ENCODE peak calls at places on chromosomes 6 and 20, in six cellular contexts. One of them, this sample, is unnamed.

GRCh38 chr20:1815502-1816085 is 79.6 kb upstream of the SIRPA start:
- DNase-seq in K562: no peak
- DNase-seq in HepG2: no peak
- DNase-seq in GM12878: no peak
- DNase-seq in H1: no peak
- DNase-seq in GM12891: no peak
- DNase-seq in this sample: no peak

GRCh38 chr6:169978615-169979161 is 227.3 kb downstream of the ERMARD start:
- DNase-seq in H1: no peak
- DNase-seq in GM12878: no peak
- DNase-seq in HepG2: no peak
- DNase-seq in GM12891: no peak
- DNase-seq in K562: no peak
- DNase-seq in this sample: no peak

GRCh38 chr6:45791181-45791580 is 224.5 kb downstream of the CLIC5 start:
- DNase-seq in H1: no peak
- DNase-seq in GM12891: no peak
- DNase-seq in K562: no peak
- DNase-seq in HepG2: no peak
- DNase-seq in GM12878: no peak
- DNase-seq in this sample: no peak

GRCh38 chr6:56144538-56145324 is 102.6 kb downstream of the COL21A1 start:
- DNase-seq in H1: no peak
- DNase-seq in HepG2: no peak
- DNase-seq in K562: no peak
- DNase-seq in GM12878: no peak
- DNase-seq in GM12891: no peak
- DNase-seq in this sample: no peak

GRCh38 chr20:63064310-63064709 is 57.5 kb upstream of the BHLHE23 start:
- DNase-seq in H1: no peak
- DNase-seq in K562: no peak
- DNase-seq in GM12891: no peak
- DNase-seq in GM12878: no peak
- DNase-seq in HepG2: no peak
- DNase-seq in this sample: no peak

GRCh38 chr20:10061641-10062040 is 26.9 kb downstream of the ANKEF1 start:
- DNase-seq in GM12878: no peak
- DNase-seq in H1: no peak
- DNase-seq in GM12891: no peak
- DNase-seq in HepG2: no peak
- DNase-seq in K562: no peak
- DNase-seq in this sample: no peak

GRCh38 chr6:168388641-168389633 is 52.0 kb upstream of the SMOC2 start:
- DNase-seq in GM12891: no peak
- DNase-seq in H1: no peak
- DNase-seq in GM12878: no peak
- DNase-seq in HepG2: peak; percentile 40
- DNase-seq in K562: no peak
- DNase-seq in this sample: no peak

GRCh38 chr6:78607188-78607587 is 260.2 kb upstream of the IRAK1BP1 start:
- DNase-seq in GM12891: no peak
- DNase-seq in HepG2: no peak
- DNase-seq in GM12878: no peak
- DNase-seq in K562: no peak
- DNase-seq in H1: no peak
- DNase-seq in this sample: no peak

GRCh38 chr6:35213824-35214756 is at the start of gene SCUBE3:
- DNase-seq in HepG2: no peak
- DNase-seq in K562: no peak
- DNase-seq in GM12891: peak; percentile 70
- DNase-seq in GM12878: no peak
- DNase-seq in H1: no peak
- DNase-seq in this sample: peak; percentile 55

GRCh38 chr20:62739581-62740285 is 31.1 kb downstream of the NTSR1 start:
- DNase-seq in GM12891: no peak
- DNase-seq in HepG2: no peak
- DNase-seq in H1: no peak
- DNase-seq in K562: no peak
- DNase-seq in GM12878: no peak
- DNase-seq in this sample: no peak

GRCh38 chr6:4935981-4936680 is 67.7 kb downstream of the RPP40 start:
- DNase-seq in K562: no peak
- DNase-seq in GM12891: no peak
- DNase-seq in GM12878: no peak
- DNase-seq in HepG2: no peak
- DNase-seq in H1: no peak
- DNase-seq in this sample: no peak

GRCh38 chr6:24867104-24867703 is 68.5 kb upstream of the ARMH2 start:
- DNase-seq in H1: no peak
- DNase-seq in GM12878: no peak
- DNase-seq in K562: no peak
- DNase-seq in GM12891: no peak
- DNase-seq in HepG2: no peak
- DNase-seq in this sample: no peak

GRCh38 chr6:150866147-150867073 is 908 bp downstream of the MTHFD1L start:
- DNase-seq in H1: peak; percentile 64
- DNase-seq in HepG2: peak; percentile 83
- DNase-seq in GM12878: peak; percentile 33
- DNase-seq in GM12891: peak; percentile 91
- DNase-seq in K562: peak; percentile 92
- DNase-seq in this sample: peak; percentile 81

GRCh38 chr6:3805448-3806123 is 43.6 kb upstream of the FAM50B start:
- DNase-seq in K562: no peak
- DNase-seq in H1: no peak
- DNase-seq in GM12878: no peak
- DNase-seq in HepG2: peak; percentile 85
- DNase-seq in GM12891: no peak
- DNase-seq in this sample: no peak

GRCh38 chr6:133835901-133836300 is 53.0 kb upstream of the TCF21 start:
- DNase-seq in H1: no peak
- DNase-seq in K562: no peak
- DNase-seq in GM12878: no peak
- DNase-seq in GM12891: no peak
- DNase-seq in HepG2: no peak
- DNase-seq in this sample: no peak

GRCh38 chr6:70973591-70973990 is 16.7 kb upstream of the B3GAT2 start:
- DNase-seq in GM12891: no peak
- DNase-seq in GM12878: no peak
- DNase-seq in H1: no peak
- DNase-seq in HepG2: no peak
- DNase-seq in K562: no peak
- DNase-seq in this sample: no peak

GRCh38 chr6:108492131-108492766 is 68.5 kb upstream of the FOXO3 start:
- DNase-seq in H1: no peak
- DNase-seq in K562: peak; percentile 15
- DNase-seq in GM12891: no peak
- DNase-seq in HepG2: peak; percentile 25
- DNase-seq in GM12878: no peak
- DNase-seq in this sample: no peak

GRCh38 chr6:154995241-154996162 is at the start of gene TIAM2:
- DNase-seq in GM12891: peak; percentile 40
- DNase-seq in K562: no peak
- DNase-seq in GM12878: no peak
- DNase-seq in HepG2: no peak
- DNase-seq in H1: no peak
- DNase-seq in this sample: no peak

GRCh38 chr20:15065794-15066193 is 728.4 kb upstream of the FLRT3 start:
- DNase-seq in GM12891: no peak
- DNase-seq in HepG2: no peak
- DNase-seq in GM12878: no peak
- DNase-seq in H1: no peak
- DNase-seq in K562: no peak
- DNase-seq in this sample: no peak

GRCh38 chr6:39792501-39793450 is 600 bp downstream of the DAAM2 start:
- DNase-seq in GM12878: no peak
- DNase-seq in GM12891: no peak
- DNase-seq in K562: no peak
- DNase-seq in H1: no peak
- DNase-seq in HepG2: no peak
- DNase-seq in this sample: no peak

GRCh38 chr6:9647043-9647520 is 767.8 kb downstream of the TFAP2A start:
- DNase-seq in GM12878: no peak
- DNase-seq in GM12891: no peak
- DNase-seq in HepG2: no peak
- DNase-seq in K562: no peak
- DNase-seq in H1: no peak
- DNase-seq in this sample: no peak

GRCh38 chr6:44199883-44200282 is 16.8 kb upstream of the MYMX start:
- DNase-seq in GM12891: no peak
- DNase-seq in GM12878: no peak
- DNase-seq in K562: no peak
- DNase-seq in HepG2: no peak
- DNase-seq in H1: no peak
- DNase-seq in this sample: no peak

GRCh38 chr6:137191670-137192069 is 18.2 kb upstream of the IL22RA2 start:
- DNase-seq in GM12891: no peak
- DNase-seq in GM12878: no peak
- DNase-seq in HepG2: no peak
- DNase-seq in K562: no peak
- DNase-seq in H1: no peak
- DNase-seq in this sample: no peak

GRCh38 chr6:10722570-10722819 is 375 bp upstream of the TMEM14C start:
- DNase-seq in H1: no peak
- DNase-seq in GM12891: no peak
- DNase-seq in HepG2: no peak
- DNase-seq in GM12878: no peak
- DNase-seq in K562: no peak
- DNase-seq in this sample: no peak

GRCh38 chr6:117908246-117909107 is 1.4 kb downstream of the SLC35F1 start:
- DNase-seq in HepG2: no peak
- DNase-seq in K562: no peak
- DNase-seq in H1: no peak
- DNase-seq in GM12878: no peak
- DNase-seq in GM12891: no peak
- DNase-seq in this sample: no peak

GRCh38 chr20:35454881-35455609 is at the start of gene CEP250:
- DNase-seq in GM12878: peak; percentile 88
- DNase-seq in H1: peak; percentile 96
- DNase-seq in GM12891: peak; percentile 92
- DNase-seq in K562: peak; percentile 98
- DNase-seq in HepG2: peak; percentile 98
- DNase-seq in this sample: peak; percentile 92
- TF ChIP-seq POLR2A in GM12878: peak; percentile 59
- TF ChIP-seq POLR2A in H1: peak; percentile 87
- TF ChIP-seq POLR2A in GM12891: no peak
- TF ChIP-seq POLR2A in K562: peak; percentile 80
- TF ChIP-seq POLR2A in HepG2: peak; percentile 86
- TF ChIP-seq POLR2A in this sample: peak; percentile 35

GRCh38 chr20:54473340-54473739 is 2.1 kb upstream of the DOK5 start:
- DNase-seq in GM12878: no peak
- DNase-seq in HepG2: no peak
- DNase-seq in H1: no peak
- DNase-seq in GM12891: no peak
- DNase-seq in K562: no peak
- DNase-seq in this sample: no peak
- TF ChIP-seq TAF1 in GM12878: no peak
- TF ChIP-seq TAF1 in HepG2: no peak
- TF ChIP-seq TAF1 in H1: no peak
- TF ChIP-seq TAF1 in GM12891: no peak
- TF ChIP-seq TAF1 in K562: no peak
- TF ChIP-seq TAF1 in this sample: no peak

GRCh38 chr20:38227578-38228360 is 32.8 kb downstream of the KIAA1755 start:
- DNase-seq in GM12878: no peak
- DNase-seq in GM12891: no peak
- DNase-seq in K562: no peak
- DNase-seq in HepG2: no peak
- DNase-seq in H1: no peak
- DNase-seq in this sample: no peak

GRCh38 chr20:38224534-38224933 is 36.0 kb downstream of the KIAA1755 start:
- DNase-seq in GM12878: no peak
- DNase-seq in H1: no peak
- DNase-seq in K562: no peak
- DNase-seq in GM12891: no peak
- DNase-seq in HepG2: no peak
- DNase-seq in this sample: no peak

GRCh38 chr20:38225240-38225899 is 35.2 kb downstream of the KIAA1755 start:
- DNase-seq in GM12878: no peak
- DNase-seq in K562: no peak
- DNase-seq in GM12891: no peak
- DNase-seq in HepG2: no peak
- DNase-seq in H1: no peak
- DNase-seq in this sample: no peak

GRCh38 chr20:38226553-38226952 is 34.0 kb downstream of the KIAA1755 start:
- DNase-seq in GM12891: no peak
- DNase-seq in HepG2: no peak
- DNase-seq in GM12878: no peak
- DNase-seq in K562: no peak
- DNase-seq in H1: no peak
- DNase-seq in this sample: no peak

DNA sequence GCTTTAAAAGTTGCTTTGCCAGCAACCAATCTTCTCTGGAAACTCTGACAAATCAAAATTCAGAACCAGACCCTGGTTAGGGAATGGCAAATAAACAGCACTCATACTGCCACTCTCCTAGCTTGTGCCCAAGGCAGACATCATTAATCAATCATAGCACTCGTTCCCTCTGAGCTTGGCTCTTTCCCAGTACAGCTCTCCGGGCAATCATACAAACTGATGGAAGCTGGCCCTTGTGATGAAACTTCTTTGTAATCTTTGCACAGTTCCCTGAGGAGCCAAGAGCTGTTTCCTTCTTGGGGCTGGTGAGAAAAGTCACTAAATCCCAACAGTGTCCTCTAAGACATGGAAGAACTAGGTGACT is 34.7 kb downstream of the KIAA1755 start:
- DNase-seq in GM12878: no peak
- DNase-seq in HepG2: no peak
- DNase-seq in H1: no peak
- DNase-seq in K562: no peak
- DNase-seq in GM12891: no peak
- DNase-seq in this sample: no peak
- TF ChIP-seq POLR2AphosphoS5 in GM12878: no peak
- TF ChIP-seq POLR2AphosphoS5 in HepG2: no peak
- TF ChIP-seq POLR2AphosphoS5 in H1: no peak
- TF ChIP-seq POLR2AphosphoS5 in K562: no peak
- TF ChIP-seq POLR2AphosphoS5 in GM12891: no peak
- TF ChIP-seq POLR2AphosphoS5 in this sample: no peak

GRCh38 chr6:129492260-129492659 is 217.7 kb downstream of the ARHGAP18 start:
- DNase-seq in GM12891: no peak
- DNase-seq in K562: no peak
- DNase-seq in GM12878: no peak
- DNase-seq in HepG2: no peak
- DNase-seq in H1: no peak
- DNase-seq in this sample: no peak

GRCh38 chr6:129491436-129491835 is 218.5 kb downstream of the ARHGAP18 start:
- DNase-seq in K562: no peak
- DNase-seq in GM12891: no peak
- DNase-seq in H1: no peak
- DNase-seq in HepG2: no peak
- DNase-seq in GM12878: no peak
- DNase-seq in this sample: no peak

GRCh38 chr6:129488313-129488712 is 221.7 kb downstream of the ARHGAP18 start:
- DNase-seq in GM12891: no peak
- DNase-seq in K562: no peak
- DNase-seq in H1: no peak
- DNase-seq in GM12878: no peak
- DNase-seq in HepG2: no peak
- DNase-seq in this sample: no peak

GRCh38 chr6:129489215-129489765 is 220.7 kb downstream of the ARHGAP18 start:
- DNase-seq in K562: no peak
- DNase-seq in GM12878: no peak
- DNase-seq in H1: no peak
- DNase-seq in HepG2: no peak
- DNase-seq in GM12891: no peak
- DNase-seq in this sample: no peak

GRCh38 chr6:129490551-129491245 is 219.3 kb downstream of the ARHGAP18 start:
- DNase-seq in GM12878: peak; percentile 68
- DNase-seq in H1: no peak
- DNase-seq in GM12891: peak; percentile 19
- DNase-seq in HepG2: peak; percentile 43
- DNase-seq in K562: peak; percentile 70
- DNase-seq in this sample: peak; percentile 25
- TF ChIP-seq POLR2A in GM12878: no peak
- TF ChIP-seq POLR2A in H1: no peak
- TF ChIP-seq POLR2A in GM12891: peak; percentile 33
- TF ChIP-seq POLR2A in HepG2: no peak
- TF ChIP-seq POLR2A in K562: peak; percentile 35
- TF ChIP-seq POLR2A in this sample: peak; percentile 26

This sample was measured in GM12892.